ENCODE peak calls at places on chromosomes 13 and 19, in seven cellular contexts. One of them, this sample, is unnamed.

GRCh38 chr13:109162248-109163051 is 533.0 kb downstream of the MYO16 start:
- DNase-seq in SK-N-MC: no peak
- DNase-seq in ovary: no peak
- DNase-seq in Peyer's patch: peak; percentile 59
- DNase-seq in cardiac muscle cell: no peak
- DNase-seq in ascending aorta: no peak
- DNase-seq in right cardiac atrium: no peak
- DNase-seq in this sample: no peak

GRCh38 chr13:70407486-70407885 is 299.2 kb upstream of the KLHL1 start:
- DNase-seq in Peyer's patch: no peak
- DNase-seq in SK-N-MC: no peak
- DNase-seq in ascending aorta: no peak
- DNase-seq in ovary: no peak
- DNase-seq in right cardiac atrium: no peak
- DNase-seq in cardiac muscle cell: no peak
- DNase-seq in this sample: no peak

GRCh38 chr19:35670686-35671085 is 4.4 kb downstream of the UPK1A start:
- DNase-seq in ovary: no peak
- DNase-seq in Peyer's patch: no peak
- DNase-seq in SK-N-MC: no peak
- DNase-seq in right cardiac atrium: no peak
- DNase-seq in cardiac muscle cell: no peak
- DNase-seq in ascending aorta: no peak
- DNase-seq in this sample: no peak

GRCh38 chr13:74074723-74075122 is 59.5 kb downstream of the KLF12 start:
- DNase-seq in ascending aorta: no peak
- DNase-seq in right cardiac atrium: peak; percentile 11
- DNase-seq in cardiac muscle cell: no peak
- DNase-seq in ovary: no peak
- DNase-seq in Peyer's patch: no peak
- DNase-seq in SK-N-MC: no peak
- DNase-seq in this sample: no peak

GRCh38 chr13:44394649-44395048 is 21.0 kb downstream of the SERP2 start:
- DNase-seq in Peyer's patch: no peak
- DNase-seq in SK-N-MC: no peak
- DNase-seq in right cardiac atrium: no peak
- DNase-seq in ovary: no peak
- DNase-seq in cardiac muscle cell: no peak
- DNase-seq in ascending aorta: no peak
- DNase-seq in this sample: no peak

GRCh38 chr19:46913852-46914430 is 53.1 kb downstream of the ARHGAP35 start:
- DNase-seq in SK-N-MC: no peak
- DNase-seq in cardiac muscle cell: no peak
- DNase-seq in ovary: no peak
- DNase-seq in Peyer's patch: no peak
- DNase-seq in right cardiac atrium: no peak
- DNase-seq in ascending aorta: no peak
- DNase-seq in this sample: no peak

GRCh38 chr13:84821261-84821660 is 939.0 kb upstream of the SLITRK1 start:
- DNase-seq in ascending aorta: no peak
- DNase-seq in SK-N-MC: no peak
- DNase-seq in right cardiac atrium: no peak
- DNase-seq in cardiac muscle cell: no peak
- DNase-seq in ovary: no peak
- DNase-seq in Peyer's patch: no peak
- DNase-seq in this sample: no peak

GRCh38 chr19:19067276-19068072 is 3.7 kb downstream of the SLC25A42 start:
- DNase-seq in right cardiac atrium: no peak
- DNase-seq in ascending aorta: no peak
- DNase-seq in cardiac muscle cell: no peak
- DNase-seq in Peyer's patch: no peak
- DNase-seq in ovary: no peak
- DNase-seq in SK-N-MC: no peak
- DNase-seq in this sample: no peak

GRCh38 chr19:3573162-3573857 is 566 bp downstream of the HMG20B start:
- DNase-seq in right cardiac atrium: peak; percentile 75
- DNase-seq in cardiac muscle cell: peak; percentile 46
- DNase-seq in ovary: no peak
- DNase-seq in ascending aorta: no peak
- DNase-seq in Peyer's patch: no peak
- DNase-seq in SK-N-MC: no peak
- DNase-seq in this sample: no peak

GRCh38 chr13:88744289-88744688 is 1073.1 kb downstream of the SLITRK5 start:
- DNase-seq in cardiac muscle cell: no peak
- DNase-seq in Peyer's patch: no peak
- DNase-seq in right cardiac atrium: no peak
- DNase-seq in ovary: no peak
- DNase-seq in SK-N-MC: no peak
- DNase-seq in ascending aorta: no peak
- DNase-seq in this sample: no peak

GRCh38 chr19:33039108-33039599 is 25.5 kb downstream of the RHPN2 start:
- DNase-seq in cardiac muscle cell: no peak
- DNase-seq in SK-N-MC: no peak
- DNase-seq in Peyer's patch: peak; percentile 60
- DNase-seq in ovary: no peak
- DNase-seq in right cardiac atrium: no peak
- DNase-seq in ascending aorta: no peak
- DNase-seq in this sample: no peak

GRCh38 chr19:29003641-29004409 is 209.1 kb downstream of the UQCRFS1 start:
- DNase-seq in ovary: no peak
- DNase-seq in Peyer's patch: no peak
- DNase-seq in cardiac muscle cell: no peak
- DNase-seq in ascending aorta: no peak
- DNase-seq in right cardiac atrium: no peak
- DNase-seq in SK-N-MC: no peak
- DNase-seq in this sample: no peak

GRCh38 chr19:46728693-46729339 is 11.9 kb upstream of the PRKD2 start:
- DNase-seq in cardiac muscle cell: peak; percentile 74
- DNase-seq in ascending aorta: no peak
- DNase-seq in right cardiac atrium: peak; percentile 93
- DNase-seq in SK-N-MC: no peak
- DNase-seq in Peyer's patch: peak; percentile 91
- DNase-seq in ovary: peak; percentile 86
- DNase-seq in this sample: no peak

GRCh38 chr13:76754414-76754813 is 131.8 kb downstream of the KCTD12 start:
- DNase-seq in SK-N-MC: no peak
- DNase-seq in ascending aorta: no peak
- DNase-seq in Peyer's patch: no peak
- DNase-seq in ovary: no peak
- DNase-seq in right cardiac atrium: no peak
- DNase-seq in cardiac muscle cell: peak; percentile 45
- DNase-seq in this sample: no peak

GRCh38 chr13:76874466-76874865 is 11.7 kb downstream of the KCTD12 start:
- DNase-seq in SK-N-MC: no peak
- DNase-seq in ascending aorta: no peak
- DNase-seq in cardiac muscle cell: no peak
- DNase-seq in Peyer's patch: no peak
- DNase-seq in right cardiac atrium: no peak
- DNase-seq in ovary: no peak
- DNase-seq in this sample: no peak

GRCh38 chr13:52968074-52968700 is 60.4 kb upstream of the OLFM4 start:
- DNase-seq in Peyer's patch: peak; percentile 91
- DNase-seq in SK-N-MC: peak; percentile 30
- DNase-seq in right cardiac atrium: peak; percentile 88
- DNase-seq in ascending aorta: peak; percentile 80
- DNase-seq in ovary: peak; percentile 49
- DNase-seq in cardiac muscle cell: peak; percentile 91
- DNase-seq in this sample: no peak

GRCh38 chr19:21603431-21604153 is 98.2 kb downstream of the ZNF429 start:
- DNase-seq in ovary: no peak
- DNase-seq in Peyer's patch: no peak
- DNase-seq in ascending aorta: no peak
- DNase-seq in cardiac muscle cell: peak; percentile 15
- DNase-seq in SK-N-MC: no peak
- DNase-seq in right cardiac atrium: no peak
- DNase-seq in this sample: no peak
- H3K27ac ChIP-seq in ovary: peak overlapping the region; percentile 54
- H3K27ac ChIP-seq in Peyer's patch: no peak overlapping the region
- H3K27ac ChIP-seq in ascending aorta: peak overlapping the region; percentile 75
- H3K27ac ChIP-seq in cardiac muscle cell: peak overlapping the region; percentile 72
- H3K27ac ChIP-seq in SK-N-MC: no peak overlapping the region
- H3K27ac ChIP-seq in right cardiac atrium: peak overlapping the region; percentile 49
- H3K27ac ChIP-seq in this sample: peak overlapping the region; percentile 28

GRCh38 chr13:46899801-46900200 is 2.9 kb upstream of the HTR2A start:
- DNase-seq in ascending aorta: no peak
- DNase-seq in cardiac muscle cell: no peak
- DNase-seq in SK-N-MC: no peak
- DNase-seq in ovary: no peak
- DNase-seq in right cardiac atrium: peak; percentile 37
- DNase-seq in Peyer's patch: no peak
- DNase-seq in this sample: no peak

GRCh38 chr13:46901721-46902120 is 4.9 kb upstream of the HTR2A start:
- DNase-seq in cardiac muscle cell: no peak
- DNase-seq in right cardiac atrium: no peak
- DNase-seq in SK-N-MC: no peak
- DNase-seq in ovary: no peak
- DNase-seq in Peyer's patch: no peak
- DNase-seq in ascending aorta: no peak
- DNase-seq in this sample: no peak

GRCh38 chr13:46906440-46906839 is 9.6 kb upstream of the HTR2A start:
- DNase-seq in cardiac muscle cell: no peak
- DNase-seq in ascending aorta: no peak
- DNase-seq in Peyer's patch: no peak
- DNase-seq in ovary: no peak
- DNase-seq in SK-N-MC: no peak
- DNase-seq in right cardiac atrium: no peak
- DNase-seq in this sample: no peak

GRCh38 chr13:46905249-46905648 is 8.4 kb upstream of the HTR2A start:
- DNase-seq in ascending aorta: no peak
- DNase-seq in SK-N-MC: no peak
- DNase-seq in right cardiac atrium: no peak
- DNase-seq in Peyer's patch: no peak
- DNase-seq in ovary: no peak
- DNase-seq in cardiac muscle cell: no peak
- DNase-seq in this sample: no peak

GRCh38 chr13:46903748-46904147 is 6.9 kb upstream of the HTR2A start:
- DNase-seq in Peyer's patch: no peak
- DNase-seq in cardiac muscle cell: no peak
- DNase-seq in SK-N-MC: no peak
- DNase-seq in ovary: no peak
- DNase-seq in right cardiac atrium: no peak
- DNase-seq in ascending aorta: no peak
- DNase-seq in this sample: no peak
- H3K27ac ChIP-seq in Peyer's patch: no peak overlapping the region
- H3K27ac ChIP-seq in cardiac muscle cell: no peak overlapping the region
- H3K27ac ChIP-seq in SK-N-MC: no peak overlapping the region
- H3K27ac ChIP-seq in ovary: no peak overlapping the region
- H3K27ac ChIP-seq in right cardiac atrium: no peak overlapping the region
- H3K27ac ChIP-seq in ascending aorta: no peak overlapping the region
- H3K27ac ChIP-seq in this sample: no peak overlapping the region

GRCh38 chr19:49295208-49295880 is 29.6 kb downstream of the SLC6A16 start:
- DNase-seq in right cardiac atrium: no peak
- DNase-seq in Peyer's patch: no peak
- DNase-seq in ascending aorta: no peak
- DNase-seq in cardiac muscle cell: no peak
- DNase-seq in ovary: no peak
- DNase-seq in SK-N-MC: no peak
- DNase-seq in this sample: no peak

GRCh38 chr19:49297403-49297802 is 27.6 kb downstream of the SLC6A16 start:
- DNase-seq in cardiac muscle cell: no peak
- DNase-seq in Peyer's patch: no peak
- DNase-seq in SK-N-MC: no peak
- DNase-seq in right cardiac atrium: no peak
- DNase-seq in ascending aorta: no peak
- DNase-seq in ovary: no peak
- DNase-seq in this sample: no peak

GRCh38 chr19:49290517-49290916 is 34.5 kb downstream of the SLC6A16 start:
- DNase-seq in ascending aorta: no peak
- DNase-seq in SK-N-MC: no peak
- DNase-seq in right cardiac atrium: no peak
- DNase-seq in ovary: no peak
- DNase-seq in cardiac muscle cell: no peak
- DNase-seq in Peyer's patch: no peak
- DNase-seq in this sample: no peak

DNA sequence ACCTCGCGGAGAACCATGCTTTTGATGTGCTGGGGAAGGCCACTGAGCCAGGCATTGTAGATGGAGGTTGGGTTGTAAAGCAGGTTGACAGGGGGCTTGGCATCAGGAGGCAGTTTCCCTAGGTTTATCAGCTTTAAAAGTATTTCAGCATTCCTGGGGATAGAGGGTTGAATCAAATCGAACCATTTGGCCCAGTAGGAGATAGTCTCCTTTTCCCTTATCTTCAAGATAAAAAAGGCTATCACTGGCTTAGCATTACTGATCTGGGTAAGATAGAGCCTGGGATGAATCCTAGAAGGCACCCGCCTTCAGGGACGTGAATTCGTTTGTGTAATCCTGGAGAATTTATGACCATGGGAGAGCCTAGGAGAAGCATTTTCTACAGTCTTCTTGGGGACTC is 30.6 kb downstream of the SLC6A16 start:
- DNase-seq in ovary: no peak
- DNase-seq in right cardiac atrium: no peak
- DNase-seq in cardiac muscle cell: no peak
- DNase-seq in Peyer's patch: no peak
- DNase-seq in ascending aorta: no peak
- DNase-seq in SK-N-MC: no peak
- DNase-seq in this sample: no peak
- H3K27ac ChIP-seq in ovary: no peak overlapping the region
- H3K27ac ChIP-seq in right cardiac atrium: no peak overlapping the region
- H3K27ac ChIP-seq in cardiac muscle cell: no peak overlapping the region
- H3K27ac ChIP-seq in Peyer's patch: no peak overlapping the region
- H3K27ac ChIP-seq in ascending aorta: no peak overlapping the region
- H3K27ac ChIP-seq in SK-N-MC: no peak overlapping the region
- H3K27ac ChIP-seq in this sample: no peak overlapping the region

GRCh38 chr19:51107406-51108065 is 673 bp downstream of the CTU1 start:
- DNase-seq in ovary: no peak
- DNase-seq in Peyer's patch: no peak
- DNase-seq in ascending aorta: no peak
- DNase-seq in right cardiac atrium: no peak
- DNase-seq in cardiac muscle cell: no peak
- DNase-seq in SK-N-MC: no peak
- DNase-seq in this sample: no peak
- H3K27ac ChIP-seq in ovary: no peak overlapping the region
- H3K27ac ChIP-seq in Peyer's patch: peak overlapping the region; percentile 61
- H3K27ac ChIP-seq in ascending aorta: no peak overlapping the region
- H3K27ac ChIP-seq in right cardiac atrium: peak overlapping the region; percentile 71
- H3K27ac ChIP-seq in cardiac muscle cell: peak overlapping the region; percentile 32
- H3K27ac ChIP-seq in SK-N-MC: no peak overlapping the region
- H3K27ac ChIP-seq in this sample: peak overlapping the region; percentile 67

GRCh38 chr13:38166121-38166520 is 183.5 kb upstream of the UFM1 start:
- DNase-seq in right cardiac atrium: no peak
- DNase-seq in Peyer's patch: no peak
- DNase-seq in SK-N-MC: no peak
- DNase-seq in ascending aorta: no peak
- DNase-seq in ovary: no peak
- DNase-seq in cardiac muscle cell: no peak
- DNase-seq in this sample: no peak

GRCh38 chr13:38167164-38167822 is 182.4 kb upstream of the UFM1 start:
- DNase-seq in ascending aorta: no peak
- DNase-seq in Peyer's patch: no peak
- DNase-seq in cardiac muscle cell: no peak
- DNase-seq in SK-N-MC: no peak
- DNase-seq in ovary: no peak
- DNase-seq in right cardiac atrium: no peak
- DNase-seq in this sample: no peak
- H3K27ac ChIP-seq in ascending aorta: no peak overlapping the region
- H3K27ac ChIP-seq in Peyer's patch: no peak overlapping the region
- H3K27ac ChIP-seq in cardiac muscle cell: no peak overlapping the region
- H3K27ac ChIP-seq in SK-N-MC: no peak overlapping the region
- H3K27ac ChIP-seq in ovary: no peak overlapping the region
- H3K27ac ChIP-seq in right cardiac atrium: no peak overlapping the region
- H3K27ac ChIP-seq in this sample: no peak overlapping the region

GRCh38 chr19:1107655-1108261 is 4.0 kb downstream of the GPX4 start:
- DNase-seq in cardiac muscle cell: no peak
- DNase-seq in ovary: no peak
- DNase-seq in right cardiac atrium: peak; percentile 60
- DNase-seq in ascending aorta: no peak
- DNase-seq in Peyer's patch: no peak
- DNase-seq in SK-N-MC: no peak
- DNase-seq in this sample: no peak
- H3K27ac ChIP-seq in cardiac muscle cell: peak overlapping the region; percentile 38
- H3K27ac ChIP-seq in ovary: no peak overlapping the region
- H3K27ac ChIP-seq in right cardiac atrium: no peak overlapping the region
- H3K27ac ChIP-seq in ascending aorta: no peak overlapping the region
- H3K27ac ChIP-seq in Peyer's patch: peak overlapping the region; percentile 17
- H3K27ac ChIP-seq in SK-N-MC: no peak overlapping the region
- H3K27ac ChIP-seq in this sample: no peak overlapping the region

This sample was measured in coronary artery.